ENCODE peak calls at places on chromosomes 12 and 14, in eight cellular contexts. One of them, this sample, is unnamed.

GRCh38 chr12:47408171-47408871 is 297.5 kb downstream of the RPAP3 start:
- DNase-seq in fibroblast of the aortic adventitia: no peak
- DNase-seq in T-cell: no peak
- DNase-seq in AG08395: no peak
- DNase-seq in left lobe of liver: no peak
- DNase-seq in ureter: no peak
- DNase-seq in mesendoderm: peak; percentile 61
- DNase-seq in fibroblast of lung: no peak
- DNase-seq in this sample: peak; percentile 71

GRCh38 chr14:103021817-103022668 is 35.3 kb downstream of the CDC42BPB start:
- DNase-seq in fibroblast of the aortic adventitia: peak; percentile 16
- DNase-seq in T-cell: no peak
- DNase-seq in AG08395: peak; percentile 7
- DNase-seq in left lobe of liver: no peak
- DNase-seq in ureter: no peak
- DNase-seq in mesendoderm: peak; percentile 25
- DNase-seq in fibroblast of lung: no peak
- DNase-seq in this sample: no peak

GRCh38 chr12:52726451-52726850 is 23.1 kb upstream of the KRT77 start:
- DNase-seq in fibroblast of the aortic adventitia: no peak
- DNase-seq in T-cell: no peak
- DNase-seq in AG08395: no peak
- DNase-seq in left lobe of liver: no peak
- DNase-seq in ureter: no peak
- DNase-seq in mesendoderm: no peak
- DNase-seq in fibroblast of lung: no peak
- DNase-seq in this sample: no peak

GRCh38 chr14:103847954-103848719 is 762 bp upstream of the PPP1R13B start:
- DNase-seq in fibroblast of the aortic adventitia: no peak
- DNase-seq in T-cell: no peak
- DNase-seq in AG08395: no peak
- DNase-seq in left lobe of liver: no peak
- DNase-seq in ureter: no peak
- DNase-seq in mesendoderm: no peak
- DNase-seq in fibroblast of lung: no peak
- DNase-seq in this sample: peak; percentile 63

GRCh38 chr12:67827820-67828383 is 161.3 kb upstream of the IFNG-AS1 start:
- DNase-seq in fibroblast of the aortic adventitia: peak; percentile 93
- DNase-seq in T-cell: no peak
- DNase-seq in AG08395: peak; percentile 95
- DNase-seq in left lobe of liver: no peak
- DNase-seq in ureter: no peak
- DNase-seq in mesendoderm: peak; percentile 78
- DNase-seq in fibroblast of lung: peak; percentile 100
- DNase-seq in this sample: no peak

GRCh38 chr12:591167-591570 is 72.1 kb downstream of the NINJ2 start:
- DNase-seq in fibroblast of the aortic adventitia: no peak
- DNase-seq in T-cell: no peak
- DNase-seq in AG08395: no peak
- DNase-seq in left lobe of liver: no peak
- DNase-seq in ureter: no peak
- DNase-seq in mesendoderm: no peak
- DNase-seq in fibroblast of lung: no peak
- DNase-seq in this sample: peak; percentile 28

GRCh38 chr14:22536853-22537338 is 52.1 kb downstream of the DAD1 start:
- DNase-seq in fibroblast of the aortic adventitia: peak; percentile 94
- DNase-seq in T-cell: peak; percentile 57
- DNase-seq in AG08395: peak; percentile 95
- DNase-seq in left lobe of liver: no peak
- DNase-seq in ureter: peak; percentile 76
- DNase-seq in mesendoderm: peak; percentile 85
- DNase-seq in fibroblast of lung: peak; percentile 98
- DNase-seq in this sample: no peak

GRCh38 chr12:2161478-2161877 is 108.7 kb downstream of the CACNA1C start:
- DNase-seq in fibroblast of the aortic adventitia: peak; percentile 78
- DNase-seq in T-cell: no peak
- DNase-seq in AG08395: no peak
- DNase-seq in left lobe of liver: no peak
- DNase-seq in ureter: peak; percentile 53
- DNase-seq in mesendoderm: no peak
- DNase-seq in fibroblast of lung: peak; percentile 75
- DNase-seq in this sample: no peak

GRCh38 chr14:80523518-80524117 is 312.3 kb upstream of the DIO2 start:
- DNase-seq in fibroblast of the aortic adventitia: peak; percentile 11
- DNase-seq in T-cell: no peak
- DNase-seq in AG08395: no peak
- DNase-seq in left lobe of liver: no peak
- DNase-seq in ureter: no peak
- DNase-seq in mesendoderm: no peak
- DNase-seq in fibroblast of lung: peak; percentile 19
- DNase-seq in this sample: no peak

GRCh38 chr14:55662757-55663156 is 82.8 kb downstream of the KTN1 start:
- DNase-seq in fibroblast of the aortic adventitia: no peak
- DNase-seq in T-cell: no peak
- DNase-seq in AG08395: no peak
- DNase-seq in left lobe of liver: no peak
- DNase-seq in ureter: no peak
- DNase-seq in mesendoderm: no peak
- DNase-seq in fibroblast of lung: no peak
- DNase-seq in this sample: no peak

This sample was measured in GM23338.